ENCODE peak calls at places on chromosomes 1 and 21, in eight cellular contexts. One of them, this sample, is unnamed.

GRCh38 chr1:116356673-116357072 is 16.4 kb upstream of the ATP1A1 start:
- DNase-seq in uterus: no peak
- DNase-seq in stomach: no peak
- DNase-seq in NB4: no peak
- DNase-seq in A549: no peak
- DNase-seq in heart left ventricle: no peak
- DNase-seq in erythroblast: no peak
- DNase-seq in sigmoid colon: no peak
- DNase-seq in this sample: no peak

GRCh38 chr21:23111070-23111605 is 2112.9 kb downstream of the NCAM2 start:
- DNase-seq in erythroblast: no peak
- DNase-seq in uterus: no peak
- DNase-seq in heart left ventricle: no peak
- DNase-seq in A549: no peak
- DNase-seq in sigmoid colon: no peak
- DNase-seq in NB4: no peak
- DNase-seq in stomach: no peak
- DNase-seq in this sample: no peak

GRCh38 chr1:218778731-218779130 is 394.9 kb upstream of the LYPLAL1 start:
- DNase-seq in sigmoid colon: no peak
- DNase-seq in heart left ventricle: no peak
- DNase-seq in stomach: no peak
- DNase-seq in A549: no peak
- DNase-seq in NB4: no peak
- DNase-seq in erythroblast: no peak
- DNase-seq in uterus: no peak
- DNase-seq in this sample: no peak

GRCh38 chr1:31677949-31678348 is 25.9 kb downstream of the COL16A1 start:
- DNase-seq in NB4: no peak
- DNase-seq in A549: no peak
- DNase-seq in stomach: no peak
- DNase-seq in sigmoid colon: no peak
- DNase-seq in uterus: no peak
- DNase-seq in erythroblast: no peak
- DNase-seq in heart left ventricle: no peak
- DNase-seq in this sample: no peak

GRCh38 chr1:16231331-16232315 is 5.4 kb downstream of the CPLANE2 start:
- DNase-seq in A549: no peak
- DNase-seq in sigmoid colon: no peak
- DNase-seq in NB4: no peak
- DNase-seq in uterus: no peak
- DNase-seq in heart left ventricle: no peak
- DNase-seq in erythroblast: no peak
- DNase-seq in stomach: no peak
- DNase-seq in this sample: no peak

GRCh38 chr1:154479764-154480421 is 22.1 kb upstream of the TDRD10 start:
- DNase-seq in stomach: peak; percentile 61
- DNase-seq in sigmoid colon: peak; percentile 81
- DNase-seq in heart left ventricle: peak; percentile 42
- DNase-seq in A549: peak; percentile 86
- DNase-seq in uterus: peak; percentile 69
- DNase-seq in erythroblast: peak; percentile 71
- DNase-seq in NB4: peak; percentile 84
- DNase-seq in this sample: peak; percentile 63

GRCh38 chr21:35345954-35346353 is 296.9 kb upstream of the RUNX1 start:
- DNase-seq in stomach: no peak
- DNase-seq in NB4: no peak
- DNase-seq in sigmoid colon: no peak
- DNase-seq in uterus: no peak
- DNase-seq in heart left ventricle: no peak
- DNase-seq in A549: no peak
- DNase-seq in erythroblast: no peak
- DNase-seq in this sample: no peak

GRCh38 chr1:240027059-240027462 is 64.6 kb upstream of the FMN2 start:
- DNase-seq in sigmoid colon: no peak
- DNase-seq in erythroblast: peak; percentile 10
- DNase-seq in A549: peak; percentile 59
- DNase-seq in heart left ventricle: no peak
- DNase-seq in stomach: no peak
- DNase-seq in NB4: peak; percentile 42
- DNase-seq in uterus: no peak
- DNase-seq in this sample: no peak

DNA sequence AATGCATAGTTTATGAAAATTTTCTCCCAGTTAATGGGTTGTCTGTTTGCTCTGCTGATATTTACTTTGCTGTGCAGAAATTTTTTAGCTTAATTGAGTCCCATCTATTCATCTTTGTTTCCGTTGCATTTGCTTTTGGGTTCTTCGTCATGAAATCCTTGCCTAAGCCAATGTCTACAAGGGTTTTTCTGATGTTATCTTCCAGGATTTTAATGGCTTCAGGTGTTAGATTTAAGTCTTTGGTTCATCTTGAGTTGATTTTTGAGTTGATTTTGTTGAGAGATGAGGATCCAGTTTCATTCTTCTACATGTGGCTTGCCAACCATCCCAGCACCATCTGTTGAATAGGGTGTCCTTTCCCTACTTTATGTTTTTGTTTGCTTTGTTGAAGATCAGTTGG is 85.2 kb downstream of the DRAM2 start:
- DNase-seq in erythroblast: no peak
- DNase-seq in A549: no peak
- DNase-seq in heart left ventricle: no peak
- DNase-seq in NB4: no peak
- DNase-seq in uterus: no peak
- DNase-seq in stomach: no peak
- DNase-seq in sigmoid colon: no peak
- DNase-seq in this sample: no peak
- TF ChIP-seq POLR2A in erythroblast: no peak
- TF ChIP-seq POLR2A in A549: no peak
- TF ChIP-seq POLR2A in heart left ventricle: no peak
- TF ChIP-seq POLR2A in NB4: no peak
- TF ChIP-seq POLR2A in uterus: no peak
- TF ChIP-seq POLR2A in stomach: no peak
- TF ChIP-seq POLR2A in sigmoid colon: no peak
- TF ChIP-seq POLR2A in this sample: no peak

GRCh38 chr1:248824301-248824700 is 1.4 kb downstream of the SH3BP5L start:
- DNase-seq in uterus: no peak
- DNase-seq in sigmoid colon: no peak
- DNase-seq in A549: no peak
- DNase-seq in heart left ventricle: no peak
- DNase-seq in erythroblast: no peak
- DNase-seq in NB4: no peak
- DNase-seq in stomach: no peak
- DNase-seq in this sample: no peak

GRCh38 chr1:248824701-248825100 is 1.0 kb downstream of the SH3BP5L start:
- DNase-seq in A549: no peak
- DNase-seq in erythroblast: no peak
- DNase-seq in stomach: no peak
- DNase-seq in sigmoid colon: no peak
- DNase-seq in heart left ventricle: no peak
- DNase-seq in uterus: no peak
- DNase-seq in NB4: no peak
- DNase-seq in this sample: no peak

GRCh38 chr1:248825573-248825908 is 174 bp downstream of the SH3BP5L start:
- DNase-seq in uterus: no peak
- DNase-seq in heart left ventricle: no peak
- DNase-seq in sigmoid colon: peak; percentile 75
- DNase-seq in stomach: no peak
- DNase-seq in erythroblast: no peak
- DNase-seq in A549: no peak
- DNase-seq in NB4: no peak
- DNase-seq in this sample: no peak

GRCh38 chr1:248825136-248825535 is 579 bp downstream of the SH3BP5L start:
- DNase-seq in erythroblast: no peak
- DNase-seq in sigmoid colon: no peak
- DNase-seq in heart left ventricle: no peak
- DNase-seq in NB4: peak; percentile 59
- DNase-seq in A549: no peak
- DNase-seq in stomach: no peak
- DNase-seq in uterus: no peak
- DNase-seq in this sample: no peak

DNA sequence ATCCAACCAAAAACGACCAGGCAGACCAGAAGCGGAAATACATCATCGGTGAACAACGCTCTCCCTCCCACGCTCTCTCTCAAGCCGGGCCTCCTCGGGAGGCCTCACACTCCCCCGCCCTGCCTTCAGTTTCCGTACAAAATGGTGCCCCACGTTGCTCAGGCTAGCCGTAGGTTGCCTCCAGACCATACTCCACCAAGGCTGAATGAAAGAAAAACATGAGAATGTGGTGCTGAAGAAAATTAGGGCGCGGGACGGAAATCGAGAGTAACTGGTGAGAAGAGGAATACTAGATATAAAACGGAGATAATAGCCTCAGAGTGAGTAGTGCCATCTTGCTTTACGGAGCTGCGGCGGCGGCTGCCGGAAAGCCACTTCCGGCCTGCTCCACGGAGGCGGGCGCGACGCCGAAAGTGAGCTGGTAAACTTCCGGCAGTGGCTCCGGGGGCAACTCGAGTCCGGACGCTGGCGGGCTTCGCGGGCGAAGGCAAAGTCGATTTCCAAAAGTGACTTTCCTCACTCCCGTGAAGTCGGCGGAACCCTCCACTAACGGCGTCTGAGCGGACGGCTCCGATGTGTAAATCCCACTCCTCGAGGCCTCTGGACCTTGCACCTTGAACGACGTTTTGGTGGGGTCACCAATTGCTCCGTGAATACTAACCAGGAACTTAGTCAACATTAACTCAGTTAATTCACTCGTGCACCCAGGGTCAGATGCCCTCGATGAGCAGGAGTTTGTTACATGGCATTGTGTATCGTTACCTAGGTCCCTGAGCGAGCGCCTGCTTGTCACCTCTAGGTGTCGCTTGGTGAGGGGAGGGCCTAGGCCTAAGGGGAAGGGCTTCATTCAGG is at the start of gene SH3BP5L:
- DNase-seq in uterus: peak; percentile 91
- DNase-seq in NB4: peak; percentile 96
- DNase-seq in heart left ventricle: peak; percentile 94
- DNase-seq in stomach: peak; percentile 90
- DNase-seq in erythroblast: peak; percentile 97
- DNase-seq in A549: peak; percentile 97
- DNase-seq in sigmoid colon: peak; percentile 96
- DNase-seq in this sample: peak; percentile 82
- TF ChIP-seq POLR2A in uterus: peak; percentile 82
- TF ChIP-seq POLR2A in NB4: peak; percentile 81
- TF ChIP-seq POLR2A in heart left ventricle: no peak
- TF ChIP-seq POLR2A in stomach: no peak
- TF ChIP-seq POLR2A in erythroblast: peak; percentile 94
- TF ChIP-seq POLR2A in A549: peak; percentile 46
- TF ChIP-seq POLR2A in sigmoid colon: peak; percentile 80
- TF ChIP-seq POLR2A in this sample: peak; percentile 56

GRCh38 chr1:225653463-225654276 is 747 bp upstream of the ENAH start:
- DNase-seq in uterus: peak; percentile 79
- DNase-seq in erythroblast: no peak
- DNase-seq in NB4: peak; percentile 44
- DNase-seq in heart left ventricle: peak; percentile 77
- DNase-seq in A549: peak; percentile 75
- DNase-seq in sigmoid colon: peak; percentile 93
- DNase-seq in stomach: peak; percentile 64
- DNase-seq in this sample: peak; percentile 35

GRCh38 chr1:225651376-225651871 is 1.5 kb downstream of the ENAH start:
- DNase-seq in A549: peak; percentile 62
- DNase-seq in heart left ventricle: no peak
- DNase-seq in erythroblast: no peak
- DNase-seq in stomach: no peak
- DNase-seq in NB4: no peak
- DNase-seq in sigmoid colon: no peak
- DNase-seq in uterus: no peak
- DNase-seq in this sample: no peak

GRCh38 chr1:225651872-225652725 is 824 bp downstream of the ENAH start:
- DNase-seq in erythroblast: no peak
- DNase-seq in sigmoid colon: no peak
- DNase-seq in A549: peak; percentile 59
- DNase-seq in NB4: peak; percentile 21
- DNase-seq in uterus: no peak
- DNase-seq in stomach: no peak
- DNase-seq in heart left ventricle: no peak
- DNase-seq in this sample: no peak

GRCh38 chr1:225654277-225654597 is 1.3 kb upstream of the ENAH start:
- DNase-seq in A549: peak; percentile 27
- DNase-seq in uterus: no peak
- DNase-seq in stomach: no peak
- DNase-seq in erythroblast: no peak
- DNase-seq in NB4: no peak
- DNase-seq in sigmoid colon: no peak
- DNase-seq in heart left ventricle: no peak
- DNase-seq in this sample: no peak

DNA sequence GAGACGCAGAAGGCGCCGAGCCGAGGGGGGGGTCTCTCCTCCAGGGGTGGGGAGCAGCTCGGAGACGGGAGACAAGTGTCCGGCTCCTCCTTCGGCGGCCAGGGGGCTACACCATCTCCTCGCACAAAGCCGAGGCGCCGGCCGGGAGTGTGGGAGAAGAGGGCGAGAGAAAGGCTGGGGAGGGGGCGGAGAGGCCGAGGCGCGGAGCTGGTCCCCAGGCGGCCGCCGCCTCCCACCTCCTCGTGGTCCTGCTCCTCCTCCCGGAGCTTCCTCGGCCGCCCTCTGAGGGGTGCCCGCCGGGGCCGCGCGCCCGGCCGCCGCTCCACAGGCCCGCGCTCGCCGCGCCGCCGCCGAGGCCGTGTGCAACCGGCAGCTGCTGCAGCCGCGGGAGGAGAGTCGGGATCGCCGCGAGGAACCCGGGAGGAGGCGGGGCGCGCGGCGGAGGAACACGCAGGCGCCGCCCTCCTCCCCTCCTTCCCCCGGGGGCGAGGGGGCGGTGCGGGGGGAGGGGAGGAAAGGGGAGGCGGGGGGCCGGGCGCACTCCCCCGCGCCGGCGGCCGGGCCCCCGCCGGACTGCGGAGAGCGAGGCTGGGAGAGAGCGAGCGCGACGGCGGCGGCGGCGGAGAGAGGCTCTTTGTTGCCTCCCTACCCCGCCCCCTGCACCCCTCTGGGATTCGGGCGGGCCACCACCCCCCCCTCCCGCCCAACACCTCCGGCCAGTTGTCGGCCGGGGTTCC is at the start of gene ENAH:
- DNase-seq in uterus: peak; percentile 86
- DNase-seq in A549: peak; percentile 88
- DNase-seq in heart left ventricle: peak; percentile 88
- DNase-seq in stomach: peak; percentile 84
- DNase-seq in sigmoid colon: peak; percentile 93
- DNase-seq in NB4: peak; percentile 80
- DNase-seq in erythroblast: peak; percentile 46
- DNase-seq in this sample: peak; percentile 61
- TF ChIP-seq POLR2A in uterus: peak; percentile 98
- TF ChIP-seq POLR2A in A549: peak; percentile 80
- TF ChIP-seq POLR2A in heart left ventricle: peak; percentile 28
- TF ChIP-seq POLR2A in stomach: no peak
- TF ChIP-seq POLR2A in sigmoid colon: no peak
- TF ChIP-seq POLR2A in NB4: peak; percentile 72
- TF ChIP-seq POLR2A in erythroblast: no peak
- TF ChIP-seq POLR2A in this sample: peak; percentile 95

DNA sequence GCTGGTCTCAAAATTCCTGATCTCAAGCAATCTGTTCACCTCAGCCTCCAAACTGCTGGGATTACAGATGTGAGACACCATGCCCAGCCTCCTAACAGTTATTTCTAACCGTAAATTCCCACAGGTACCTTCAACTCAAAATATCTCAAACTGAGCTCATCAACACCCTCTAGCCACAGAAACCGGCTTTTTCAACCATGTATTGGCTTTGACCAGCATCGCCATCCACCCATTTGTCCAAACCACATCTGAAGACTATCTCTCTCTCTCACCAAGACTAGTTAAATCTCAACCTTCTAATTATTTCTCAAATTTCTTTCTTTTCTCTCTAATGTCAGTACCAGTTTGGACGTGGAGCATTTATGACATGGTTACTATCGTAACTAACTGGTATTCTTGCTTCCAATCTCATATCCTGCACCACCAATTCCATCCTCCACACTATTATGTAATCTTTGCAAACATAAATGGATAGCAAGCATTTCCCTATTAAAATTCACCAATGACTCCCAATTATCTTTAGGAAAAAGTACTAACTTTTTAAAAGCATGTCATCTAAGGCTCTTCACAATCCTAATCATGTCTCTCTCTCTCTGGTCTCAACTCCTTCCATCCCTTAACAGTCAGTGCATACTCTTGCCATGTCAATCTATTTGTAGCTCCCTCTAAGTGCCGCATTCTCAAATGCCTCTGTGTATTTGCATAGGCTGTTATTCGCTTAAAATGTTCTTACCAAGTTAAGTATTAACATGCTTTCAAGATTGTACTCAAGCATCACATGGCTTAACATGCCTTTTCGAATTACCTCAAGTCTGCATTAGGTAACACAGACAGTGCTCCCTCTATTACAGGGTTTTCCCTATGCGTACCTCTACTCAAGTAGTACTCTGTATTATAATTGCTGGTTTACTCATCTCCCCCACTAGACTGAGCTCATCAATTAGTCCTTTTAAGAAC is 18.1 kb downstream of the RSBN1 start:
- DNase-seq in heart left ventricle: no peak
- DNase-seq in uterus: no peak
- DNase-seq in NB4: no peak
- DNase-seq in sigmoid colon: no peak
- DNase-seq in erythroblast: no peak
- DNase-seq in A549: peak; percentile 13
- DNase-seq in stomach: no peak
- DNase-seq in this sample: no peak
- TF ChIP-seq POLR2A in heart left ventricle: no peak
- TF ChIP-seq POLR2A in uterus: no peak
- TF ChIP-seq POLR2A in NB4: no peak
- TF ChIP-seq POLR2A in sigmoid colon: no peak
- TF ChIP-seq POLR2A in erythroblast: no peak
- TF ChIP-seq POLR2A in A549: no peak
- TF ChIP-seq POLR2A in stomach: no peak
- TF ChIP-seq POLR2A in this sample: no peak